ENCODE peak calls at places on chromosomes 5 and 9, in six cellular contexts. One of them, this sample, is unnamed.

GRCh38 chr9:130707225-130707976 is 13.8 kb downstream of the EXOSC2 start:
- DNase-seq in neuronal stem cell: peak
- DNase-seq in H1: peak
- DNase-seq in IMR-90: peak
- DNase-seq in mesenchymal stem cell: peak
- DNase-seq in H9: peak
- DNase-seq in this sample: peak

GRCh38 chr5:39531299-39531698 is 106.5 kb upstream of the DAB2 start:
- DNase-seq in H1: no peak
- DNase-seq in H9: no peak
- DNase-seq in neuronal stem cell: no peak
- DNase-seq in mesenchymal stem cell: no peak
- DNase-seq in IMR-90: no peak
- DNase-seq in this sample: no peak

GRCh38 chr5:82092-82491 is 9.9 kb upstream of the PLEKHG4B start:
- DNase-seq in mesenchymal stem cell: peak
- DNase-seq in IMR-90: peak
- DNase-seq in neuronal stem cell: peak
- DNase-seq in H9: peak
- DNase-seq in H1: peak
- DNase-seq in this sample: peak

GRCh38 chr5:29697786-29698414 is 1495.6 kb upstream of the CDH6 start:
- DNase-seq in H1: no peak
- DNase-seq in H9: peak
- DNase-seq in neuronal stem cell: peak
- DNase-seq in mesenchymal stem cell: no peak
- DNase-seq in IMR-90: no peak
- DNase-seq in this sample: peak

GRCh38 chr9:129981180-129981907 is 61.6 kb downstream of the FNBP1 start:
- DNase-seq in IMR-90: no peak
- DNase-seq in H9: no peak
- DNase-seq in mesenchymal stem cell: peak
- DNase-seq in H1: no peak
- DNase-seq in neuronal stem cell: no peak
- DNase-seq in this sample: no peak

GRCh38 chr9:122580360-122580759 is 2.8 kb downstream of the OR1L8 start:
- DNase-seq in IMR-90: peak
- DNase-seq in H9: no peak
- DNase-seq in neuronal stem cell: no peak
- DNase-seq in mesenchymal stem cell: no peak
- DNase-seq in H1: no peak
- DNase-seq in this sample: no peak

GRCh38 chr5:17944046-17944445 is 309.8 kb downstream of the TAF11L14 start:
- DNase-seq in H1: no peak
- DNase-seq in neuronal stem cell: no peak
- DNase-seq in H9: no peak
- DNase-seq in mesenchymal stem cell: no peak
- DNase-seq in IMR-90: no peak
- DNase-seq in this sample: no peak

GRCh38 chr5:16700081-16700480 is 83.3 kb upstream of the RETREG1 start:
- DNase-seq in IMR-90: no peak
- DNase-seq in H9: no peak
- DNase-seq in neuronal stem cell: no peak
- DNase-seq in H1: no peak
- DNase-seq in mesenchymal stem cell: no peak
- DNase-seq in this sample: no peak

GRCh38 chr9:135050072-135050990 is 37.1 kb upstream of the OLFM1 start:
- DNase-seq in mesenchymal stem cell: no peak
- DNase-seq in IMR-90: no peak
- DNase-seq in H1: no peak
- DNase-seq in neuronal stem cell: no peak
- DNase-seq in H9: peak
- DNase-seq in this sample: peak

GRCh38 chr9:133771486-133772482 is 33.6 kb upstream of the SARDH start:
- DNase-seq in H1: no peak
- DNase-seq in IMR-90: no peak
- DNase-seq in neuronal stem cell: no peak
- DNase-seq in mesenchymal stem cell: no peak
- DNase-seq in H9: peak
- DNase-seq in this sample: no peak

GRCh38 chr5:170861295-170861854 is 443 bp upstream of the RANBP17 start:
- DNase-seq in mesenchymal stem cell: peak
- DNase-seq in H1: no peak
- DNase-seq in IMR-90: no peak
- DNase-seq in neuronal stem cell: no peak
- DNase-seq in H9: no peak
- DNase-seq in this sample: peak

GRCh38 chr5:140073296-140073695 is 30.2 kb upstream of the NRG2 start:
- DNase-seq in IMR-90: peak
- DNase-seq in neuronal stem cell: peak
- DNase-seq in mesenchymal stem cell: peak
- DNase-seq in H1: no peak
- DNase-seq in H9: no peak
- DNase-seq in this sample: no peak

GRCh38 chr9:6838158-6838557 is 80.4 kb downstream of the KDM4C start:
- DNase-seq in H9: no peak
- DNase-seq in H1: no peak
- DNase-seq in neuronal stem cell: no peak
- DNase-seq in mesenchymal stem cell: no peak
- DNase-seq in IMR-90: no peak
- DNase-seq in this sample: no peak

GRCh38 chr9:123176230-123176629 is 92.2 kb downstream of the STRBP start:
- DNase-seq in IMR-90: peak
- DNase-seq in H1: no peak
- DNase-seq in H9: no peak
- DNase-seq in mesenchymal stem cell: peak
- DNase-seq in neuronal stem cell: no peak
- DNase-seq in this sample: no peak

GRCh38 chr5:102971693-102972293 is 148.1 kb downstream of the GIN1 start:
- DNase-seq in H1: no peak
- DNase-seq in IMR-90: peak
- DNase-seq in neuronal stem cell: no peak
- DNase-seq in mesenchymal stem cell: peak
- DNase-seq in H9: no peak
- DNase-seq in this sample: peak

GRCh38 chr9:79184821-79185220 is 386.9 kb upstream of the TLE4 start:
- DNase-seq in IMR-90: peak
- DNase-seq in H1: no peak
- DNase-seq in mesenchymal stem cell: peak
- DNase-seq in H9: no peak
- DNase-seq in neuronal stem cell: no peak
- DNase-seq in this sample: no peak

GRCh38 chr5:36713541-36713940 is 107.1 kb downstream of the SLC1A3 start:
- DNase-seq in mesenchymal stem cell: no peak
- DNase-seq in H1: no peak
- DNase-seq in H9: no peak
- DNase-seq in IMR-90: no peak
- DNase-seq in neuronal stem cell: no peak
- DNase-seq in this sample: no peak

GRCh38 chr9:33211695-33212393 is 28.1 kb upstream of the SPINK4 start:
- DNase-seq in neuronal stem cell: no peak
- DNase-seq in H1: no peak
- DNase-seq in mesenchymal stem cell: no peak
- DNase-seq in H9: no peak
- DNase-seq in IMR-90: peak
- DNase-seq in this sample: peak

GRCh38 chr5:74320526-74320925 is 320.0 kb downstream of the ENC1 start:
- DNase-seq in H1: no peak
- DNase-seq in IMR-90: no peak
- DNase-seq in H9: no peak
- DNase-seq in mesenchymal stem cell: no peak
- DNase-seq in neuronal stem cell: no peak
- DNase-seq in this sample: no peak

GRCh38 chr5:9851458-9851857 is 221.3 kb upstream of the TAS2R1 start:
- DNase-seq in IMR-90: peak
- DNase-seq in H9: no peak
- DNase-seq in mesenchymal stem cell: peak
- DNase-seq in neuronal stem cell: no peak
- DNase-seq in H1: no peak
- DNase-seq in this sample: no peak

GRCh38 chr5:61525573-61526142 is 193.6 kb downstream of the ZSWIM6 start:
- DNase-seq in neuronal stem cell: no peak
- DNase-seq in H1: no peak
- DNase-seq in IMR-90: peak
- DNase-seq in H9: no peak
- DNase-seq in mesenchymal stem cell: peak
- DNase-seq in this sample: peak

GRCh38 chr5:97488126-97488668 is 305.1 kb upstream of the RIOK2 start:
- DNase-seq in IMR-90: no peak
- DNase-seq in mesenchymal stem cell: no peak
- DNase-seq in neuronal stem cell: no peak
- DNase-seq in H9: no peak
- DNase-seq in H1: no peak
- DNase-seq in this sample: no peak

GRCh38 chr9:3473402-3473801 is 52.4 kb downstream of the RFX3 start:
- DNase-seq in neuronal stem cell: no peak
- DNase-seq in H1: no peak
- DNase-seq in IMR-90: no peak
- DNase-seq in mesenchymal stem cell: no peak
- DNase-seq in H9: no peak
- DNase-seq in this sample: no peak

GRCh38 chr5:95846554-95847260 is 24.2 kb upstream of the GLRX start:
- DNase-seq in H9: peak
- DNase-seq in H1: peak
- DNase-seq in mesenchymal stem cell: peak
- DNase-seq in neuronal stem cell: peak
- DNase-seq in IMR-90: peak
- DNase-seq in this sample: peak

GRCh38 chr9:108722396-108722795 is 133.4 kb downstream of the ACTL7B start:
- DNase-seq in H9: no peak
- DNase-seq in mesenchymal stem cell: no peak
- DNase-seq in H1: no peak
- DNase-seq in IMR-90: no peak
- DNase-seq in neuronal stem cell: no peak
- DNase-seq in this sample: no peak

GRCh38 chr5:172412724-172413260 is 41.5 kb downstream of the SH3PXD2B start:
- DNase-seq in mesenchymal stem cell: peak
- DNase-seq in IMR-90: peak
- DNase-seq in neuronal stem cell: no peak
- DNase-seq in H1: no peak
- DNase-seq in H9: no peak
- DNase-seq in this sample: no peak

GRCh38 chr5:97842687-97843086 is 659.6 kb upstream of the RIOK2 start:
- DNase-seq in H9: no peak
- DNase-seq in mesenchymal stem cell: no peak
- DNase-seq in H1: no peak
- DNase-seq in neuronal stem cell: no peak
- DNase-seq in IMR-90: no peak
- DNase-seq in this sample: no peak

GRCh38 chr9:106421772-106422171 is 441.2 kb upstream of the ZNF462 start:
- DNase-seq in IMR-90: no peak
- DNase-seq in neuronal stem cell: no peak
- DNase-seq in mesenchymal stem cell: no peak
- DNase-seq in H1: no peak
- DNase-seq in H9: no peak
- DNase-seq in this sample: no peak

GRCh38 chr9:128072144-128073021 is 4.4 kb downstream of the SLC25A25 start:
- DNase-seq in neuronal stem cell: no peak
- DNase-seq in H1: no peak
- DNase-seq in IMR-90: peak
- DNase-seq in H9: no peak
- DNase-seq in mesenchymal stem cell: peak
- DNase-seq in this sample: no peak
- H2BK15ac ChIP-seq in neuronal stem cell: no peak
- H2BK15ac ChIP-seq in H1: no peak
- H2BK15ac ChIP-seq in IMR-90: peak
- H2BK15ac ChIP-seq in H9: no peak
- H2BK15ac ChIP-seq in mesenchymal stem cell: no peak
- H2BK15ac ChIP-seq in this sample: no peak

DNA sequence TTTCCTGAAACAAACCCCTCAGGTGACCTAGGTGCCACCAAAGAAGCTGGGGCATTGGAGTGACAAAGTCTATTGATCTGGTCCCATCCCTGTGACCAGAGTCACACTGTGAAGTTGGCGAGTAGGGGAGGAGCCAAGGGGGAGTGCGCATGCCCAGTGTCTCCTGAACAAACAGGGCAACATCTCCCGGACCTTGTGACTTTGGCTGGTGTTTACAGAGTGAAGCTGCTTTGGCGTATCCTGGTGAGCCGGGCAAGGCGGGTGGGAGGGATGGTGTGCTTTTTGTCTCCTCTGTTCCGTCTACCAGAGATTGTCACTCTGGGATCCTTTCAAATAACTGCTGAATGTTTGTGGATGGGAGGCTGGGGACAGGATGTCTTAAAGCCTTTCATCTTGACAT is 204.5 kb downstream of the HSPA4 start:
- DNase-seq in mesenchymal stem cell: no peak
- DNase-seq in IMR-90: no peak
- DNase-seq in H1: no peak
- DNase-seq in H9: no peak
- DNase-seq in neuronal stem cell: no peak
- DNase-seq in this sample: no peak
- H2BK15ac ChIP-seq in mesenchymal stem cell: no peak
- H2BK15ac ChIP-seq in IMR-90: no peak
- H2BK15ac ChIP-seq in H1: no peak
- H2BK15ac ChIP-seq in H9: no peak
- H2BK15ac ChIP-seq in neuronal stem cell: no peak
- H2BK15ac ChIP-seq in this sample: no peak

GRCh38 chr5:53426878-53427277 is 53.6 kb upstream of the FST start:
- DNase-seq in H9: no peak
- DNase-seq in H1: no peak
- DNase-seq in mesenchymal stem cell: no peak
- DNase-seq in neuronal stem cell: no peak
- DNase-seq in IMR-90: no peak
- DNase-seq in this sample: peak
- H2BK15ac ChIP-seq in H9: no peak
- H2BK15ac ChIP-seq in H1: no peak
- H2BK15ac ChIP-seq in mesenchymal stem cell: no peak
- H2BK15ac ChIP-seq in neuronal stem cell: no peak
- H2BK15ac ChIP-seq in IMR-90: peak
- H2BK15ac ChIP-seq in this sample: no peak

DNA sequence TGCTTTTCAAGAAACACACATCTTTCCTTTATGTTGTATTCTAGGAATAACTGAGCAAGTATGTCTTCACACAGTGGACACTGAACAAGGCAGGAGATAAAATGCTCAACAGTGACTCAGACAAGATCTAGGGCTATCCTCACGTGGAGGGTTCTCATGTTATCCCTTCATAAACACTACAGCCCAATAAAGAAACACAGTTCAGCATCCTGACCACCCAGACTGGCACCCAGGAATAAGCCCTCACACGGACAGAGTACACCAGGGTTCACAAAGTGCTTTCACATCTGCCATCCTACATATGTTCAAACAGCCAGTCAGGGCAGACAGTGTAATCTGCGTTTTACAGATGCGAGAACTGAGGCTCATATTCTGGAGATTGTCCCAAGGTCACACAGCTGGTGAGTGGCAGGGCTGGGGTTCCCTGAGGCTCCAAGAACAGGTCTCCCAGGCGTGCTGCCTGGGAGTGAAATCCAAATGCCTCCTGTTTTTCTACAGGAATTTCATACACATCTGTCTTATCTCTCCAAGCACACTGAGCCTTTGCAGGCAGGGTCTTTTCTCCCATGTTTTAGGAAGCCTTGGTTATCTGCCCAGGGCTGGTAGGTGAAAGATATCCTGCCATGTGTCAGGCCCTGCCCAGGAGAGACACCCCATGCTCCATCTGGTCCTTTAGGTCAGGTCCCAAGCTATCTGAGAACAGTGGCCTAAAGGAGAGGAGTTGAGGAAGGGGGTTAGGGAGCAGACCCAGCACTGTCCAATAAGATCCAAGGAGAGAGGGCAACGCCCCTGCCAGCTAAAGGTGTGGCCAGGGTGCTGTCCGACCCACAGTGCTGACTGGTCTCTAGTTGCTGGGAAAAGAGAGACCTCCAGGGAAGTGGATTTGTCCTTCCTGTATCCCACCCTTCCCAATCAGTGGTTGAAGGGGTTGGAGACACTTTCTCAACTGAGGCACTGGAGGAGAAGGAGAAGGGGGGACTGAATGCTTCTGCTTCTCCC is 47.9 kb upstream of the XPA start:
- DNase-seq in IMR-90: peak
- DNase-seq in H9: peak
- DNase-seq in H1: peak
- DNase-seq in neuronal stem cell: no peak
- DNase-seq in mesenchymal stem cell: no peak
- DNase-seq in this sample: peak
- H2BK15ac ChIP-seq in IMR-90: no peak
- H2BK15ac ChIP-seq in H9: no peak
- H2BK15ac ChIP-seq in H1: no peak
- H2BK15ac ChIP-seq in neuronal stem cell: no peak
- H2BK15ac ChIP-seq in mesenchymal stem cell: no peak
- H2BK15ac ChIP-seq in this sample: no peak

This sample was measured in mesendoderm.